ENCODE peak calls at places on chromosomes 2 and 18, in nine cellular contexts. E, Q, H, P, L, J, Z, M and G are unnamed samples.

GRCh38 chr2:218980800-218981389 is 4.1 kb downstream of the FEV start:
- DNase-seq in E (no peak), Q (no peak), H (no peak), P (no peak), L (no peak), J (no peak), Z (no peak), M (no peak), G (no peak)

GRCh38 chr2:69604026-69604678 is 39.4 kb downstream of the AAK1 start:
- DNase-seq in E (no peak), Q (no peak), H (no peak), P (no peak), L (no peak), J (no peak), Z (no peak), M (no peak), G (no peak)

GRCh38 chr2:65722028-65722427 is 289.6 kb upstream of the SPRED2 start:
- DNase-seq in E (peak), Q (no peak), H (peak), P (no peak), L (no peak), J (peak), Z (no peak), M (peak), G (peak)

GRCh38 chr2:69703189-69703588 is 38.7 kb upstream of the ANXA4 start:
- DNase-seq in E (no peak), Q (no peak), H (no peak), P (no peak), L (no peak), J (no peak), Z (no peak), M (no peak), G (no peak)

GRCh38 chr2:203705184-203705583 is 1.3 kb upstream of the CD28 start:
- DNase-seq in E (no peak), Q (no peak), H (no peak), P (peak), L (no peak), J (no peak), Z (no peak), M (no peak), G (no peak)

GRCh38 chr2:215979615-215980014 is 33.7 kb downstream of the MREG start:
- DNase-seq in E (no peak), Q (no peak), H (no peak), P (no peak), L (no peak), J (no peak), Z (no peak), M (no peak), G (no peak)

GRCh38 chr18:24176727-24177416 is 38.0 kb downstream of the CABYR start:
- DNase-seq in E (peak), Q (no peak), H (peak), P (peak), L (no peak), J (peak), Z (peak), M (peak), G (peak)

GRCh38 chr18:74333091-74333490 is 17.5 kb downstream of the C18orf63 start:
- DNase-seq in E (no peak), Q (no peak), H (no peak), P (no peak), L (no peak), J (no peak), Z (no peak), M (no peak), G (no peak)

GRCh38 chr2:75553961-75554539 is 6.7 kb downstream of the EVA1A start:
- DNase-seq in E (no peak), Q (no peak), H (no peak), P (no peak), L (no peak), J (peak), Z (no peak), M (no peak), G (no peak)